ENCODE peak calls at places on chromosomes 16 and 17, in eight cellular contexts. R, Z, D, E, U, W, Y and K are unnamed samples.

GRCh38 chr17:80899402-80900268 is 92.0 kb upstream of the CHMP6 start:
- DNase-seq in R (no peak), Z (peak), D (no peak), E (no peak), U (peak), W (no peak), Y (no peak), K (no peak)

GRCh38 chr17:512926-513325 is 160.3 kb upstream of the RPH3AL start:
- DNase-seq in R (no peak), Z (no peak), D (no peak), E (no peak), U (no peak), W (no peak), Y (no peak), K (no peak)

GRCh38 chr17:50919321-50920040 is 53.3 kb upstream of the TOB1 start:
- DNase-seq in R (peak), Z (peak), D (peak), E (peak), U (peak), W (peak), Y (peak), K (peak)

GRCh38 chr16:58684001-58684353 is 593 bp downstream of the SLC38A7 start:
- DNase-seq in R (no peak), Z (no peak), D (no peak), E (peak), U (no peak), W (no peak), Y (no peak), K (peak)

GRCh38 chr17:34246872-34247271 is 8.2 kb upstream of the CCL2 start:
- DNase-seq in R (no peak), Z (no peak), D (no peak), E (no peak), U (no peak), W (no peak), Y (no peak), K (no peak)

GRCh38 chr17:42185497-42185860 is 227 bp upstream of the HCRT start:
- DNase-seq in R (no peak), Z (no peak), D (no peak), E (no peak), U (no peak), W (no peak), Y (no peak), K (no peak)

GRCh38 chr17:40526668-40527067 is 25.2 kb upstream of the TNS4 start:
- DNase-seq in R (no peak), Z (peak), D (no peak), E (no peak), U (no peak), W (no peak), Y (peak), K (no peak)

GRCh38 chr16:53059672-53060071 is 4.9 kb downstream of the CHD9 start:
- DNase-seq in R (no peak), Z (peak), D (no peak), E (no peak), U (no peak), W (no peak), Y (no peak), K (no peak)

GRCh38 chr17:27559996-27560481 is 70.9 kb upstream of the LGALS9 start:
- DNase-seq in R (no peak), Z (peak), D (peak), E (no peak), U (no peak), W (peak), Y (peak), K (peak)

GRCh38 chr16:68370921-68371651 is 60.3 kb downstream of the PRMT7 start:
- DNase-seq in R (no peak), Z (no peak), D (no peak), E (no peak), U (no peak), W (no peak), Y (no peak), K (no peak)

GRCh38 chr16:83058376-83058775 is 431.6 kb downstream of the CDH13 start:
- DNase-seq in R (no peak), Z (no peak), D (no peak), E (no peak), U (no peak), W (no peak), Y (no peak), K (no peak)

GRCh38 chr17:21258593-21258992 is 5.4 kb upstream of the NATD1 start:
- DNase-seq in R (no peak), Z (no peak), D (no peak), E (no peak), U (no peak), W (no peak), Y (no peak), K (no peak)

GRCh38 chr16:68425498-68426354 is 22.6 kb downstream of the SMPD3 start:
- DNase-seq in R (no peak), Z (no peak), D (no peak), E (no peak), U (no peak), W (no peak), Y (no peak), K (no peak)

GRCh38 chr17:77332981-77333685 is 192.4 kb downstream of the SEC14L1 start:
- DNase-seq in R (no peak), Z (peak), D (peak), E (peak), U (no peak), W (no peak), Y (no peak), K (peak)

GRCh38 chr17:80558046-80558445 is 13.4 kb downstream of the RPTOR start:
- DNase-seq in R (no peak), Z (no peak), D (no peak), E (no peak), U (no peak), W (no peak), Y (no peak), K (no peak)

GRCh38 chr17:70022175-70022574 is 52.9 kb upstream of the KCNJ16 start:
- DNase-seq in R (no peak), Z (peak), D (no peak), E (no peak), U (no peak), W (peak), Y (no peak), K (peak)

GRCh38 chr16:17368951-17369350 is 101.8 kb downstream of the XYLT1 start:
- DNase-seq in R (no peak), Z (no peak), D (no peak), E (no peak), U (no peak), W (no peak), Y (no peak), K (no peak)

GRCh38 chr17:9982159-9982558 is 77.1 kb upstream of the RCVRN start:
- DNase-seq in R (no peak), Z (no peak), D (no peak), E (no peak), U (no peak), W (no peak), Y (no peak), K (no peak)

GRCh38 chr16:19379838-19380237 is 37.8 kb upstream of the TMC5 start:
- DNase-seq in R (no peak), Z (no peak), D (no peak), E (no peak), U (no peak), W (no peak), Y (no peak), K (no peak)